ENCODE peak calls at places on chromosomes 16 and 17, in six cellular contexts. K is dorsolateral prefrontal cortex; B is stomach; Q is upper lobe of right lung; T is HCT116; I is CD8-positive, alpha-beta memory T cell. G is an unnamed sample.

GRCh38 chr17:78358538-78359215 is 1.2 kb downstream of the SOCS3 start:
- DNase-seq in K (peak), B (peak), Q (no peak), T (no peak), I (no peak), G (no peak)

GRCh38 chr17:31593806-31594205 is 202.3 kb downstream of the RAB11FIP4 start:
- DNase-seq in K (no peak), B (no peak), Q (no peak), T (no peak), I (no peak), G (no peak)

GRCh38 chr16:21179126-21179982 is 20.9 kb downstream of the LDAF1 start:
- DNase-seq in K (no peak), B (no peak), Q (no peak), T (no peak), I (no peak), G (no peak)

GRCh38 chr17:82230627-82231311 is 1.9 kb downstream of the SLC16A3 start:
- DNase-seq in K (peak), B (peak), Q (peak), T (no peak), I (peak), G (peak)

GRCh38 chr16:67444259-67445125 is 13.6 kb downstream of the HSD11B2 start:
- DNase-seq in K (no peak), B (no peak), Q (no peak), T (no peak), I (no peak), G (no peak)

GRCh38 chr17:78572277-78573205 is 4.7 kb downstream of the DNAH17 start:
- DNase-seq in K (no peak), B (no peak), Q (no peak), T (no peak), I (no peak), G (no peak)

GRCh38 chr16:69712277-69712676 is 14.1 kb downstream of the NQO1 start:
- DNase-seq in K (no peak), B (no peak), Q (no peak), T (no peak), I (no peak), G (no peak)

GRCh38 chr16:4498546-4499195 is 22.5 kb downstream of the HMOX2 start:
- DNase-seq in K (no peak), B (no peak), Q (no peak), T (no peak), I (no peak), G (no peak)

GRCh38 chr16:29744541-29745101 is 1.2 kb downstream of the C16orf54 start:
- DNase-seq in K (no peak), B (no peak), Q (no peak), T (no peak), I (no peak), G (no peak)

GRCh38 chr16:73095885-73096341 is 48.0 kb upstream of the ZFHX3 start:
- DNase-seq in K (no peak), B (no peak), Q (no peak), T (no peak), I (no peak), G (no peak)

GRCh38 chr16:70576431-70577255 is 53.0 kb downstream of the SF3B3 start:
- DNase-seq in K (no peak), B (no peak), Q (no peak), T (no peak), I (no peak), G (no peak)

GRCh38 chr17:42002792-42003301 is 14.4 kb downstream of the DNAJC7 start:
- DNase-seq in K (no peak), B (no peak), Q (no peak), T (no peak), I (no peak), G (no peak)

GRCh38 chr16:17829826-17830225 is 359.1 kb upstream of the XYLT1 start:
- DNase-seq in K (no peak), B (no peak), Q (no peak), T (no peak), I (no peak), G (no peak)

GRCh38 chr16:31260136-31260931 is 559 bp downstream of the ITGAM start:
- DNase-seq in K (no peak), B (no peak), Q (peak), T (no peak), I (no peak), G (no peak)

GRCh38 chr16:88738167-88739084 is 32.1 kb downstream of the CTU2 start:
- DNase-seq in K (no peak), B (no peak), Q (no peak), T (no peak), I (no peak), G (no peak)

GRCh38 chr17:77385750-77386501 is 245.2 kb downstream of the SEC14L1 start:
- DNase-seq in K (no peak), B (no peak), Q (peak), T (no peak), I (no peak), G (peak)

GRCh38 chr16:83470406-83470805 is 337.4 kb upstream of the HSBP1 start:
- DNase-seq in K (no peak), B (no peak), Q (no peak), T (no peak), I (no peak), G (no peak)

DNA sequence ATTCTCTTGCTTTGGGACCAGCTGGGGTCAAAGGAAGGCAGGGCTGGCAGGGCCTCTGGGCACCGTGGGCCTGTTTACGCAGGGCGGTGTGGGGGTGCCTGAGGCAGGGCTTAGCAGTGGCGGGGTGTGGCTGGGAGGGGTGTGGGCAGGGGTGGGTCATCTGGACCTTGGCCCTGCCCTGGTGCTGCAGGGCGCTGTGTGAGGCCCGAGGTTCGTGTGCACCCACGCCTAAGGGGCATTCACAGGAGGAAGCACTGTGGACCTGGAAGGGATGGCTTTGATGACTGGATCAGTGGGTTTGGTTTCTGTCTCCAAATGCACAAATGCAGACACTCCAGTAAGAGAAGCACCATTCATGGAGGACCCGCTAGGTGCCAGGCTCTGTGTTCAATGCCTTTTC is 37.3 kb downstream of the BCO1 start:
- DNase-seq in K (no peak), B (peak), Q (peak), T (no peak), I (no peak), G (no peak)
- H3K27ac ChIP-seq in K (no peak), B (peak), Q (no peak), T (no peak), I (no peak), G (no peak)

GRCh38 chr16:85187886-85188285 is 75.6 kb upstream of the CIBAR2 start:
- DNase-seq in K (no peak), B (no peak), Q (no peak), T (no peak), I (no peak), G (no peak)
- H3K27ac ChIP-seq in K (no peak), B (no peak), Q (no peak), T (no peak), I (no peak), G (no peak)

GRCh38 chr17:66304304-66305174 is 2.1 kb downstream of the PRKCA start:
- DNase-seq in K (no peak), B (no peak), Q (no peak), T (no peak), I (no peak), G (peak)

GRCh38 chr17:66308856-66309255 is 6.4 kb downstream of the PRKCA start:
- DNase-seq in K (no peak), B (no peak), Q (no peak), T (no peak), I (no peak), G (no peak)

GRCh38 chr17:66307257-66307656 is 4.8 kb downstream of the PRKCA start:
- DNase-seq in K (no peak), B (no peak), Q (no peak), T (no peak), I (no peak), G (no peak)

GRCh38 chr17:66309793-66310192 is 7.4 kb downstream of the PRKCA start:
- DNase-seq in K (no peak), B (no peak), Q (no peak), T (no peak), I (no peak), G (no peak)

GRCh38 chr17:66306413-66306812 is 4.0 kb downstream of the PRKCA start:
- DNase-seq in K (no peak), B (no peak), Q (no peak), T (no peak), I (no peak), G (no peak)
- H3K27ac ChIP-seq in K (no peak), B (no peak), Q (no peak), T (no peak), I (no peak), G (no peak)

DNA sequence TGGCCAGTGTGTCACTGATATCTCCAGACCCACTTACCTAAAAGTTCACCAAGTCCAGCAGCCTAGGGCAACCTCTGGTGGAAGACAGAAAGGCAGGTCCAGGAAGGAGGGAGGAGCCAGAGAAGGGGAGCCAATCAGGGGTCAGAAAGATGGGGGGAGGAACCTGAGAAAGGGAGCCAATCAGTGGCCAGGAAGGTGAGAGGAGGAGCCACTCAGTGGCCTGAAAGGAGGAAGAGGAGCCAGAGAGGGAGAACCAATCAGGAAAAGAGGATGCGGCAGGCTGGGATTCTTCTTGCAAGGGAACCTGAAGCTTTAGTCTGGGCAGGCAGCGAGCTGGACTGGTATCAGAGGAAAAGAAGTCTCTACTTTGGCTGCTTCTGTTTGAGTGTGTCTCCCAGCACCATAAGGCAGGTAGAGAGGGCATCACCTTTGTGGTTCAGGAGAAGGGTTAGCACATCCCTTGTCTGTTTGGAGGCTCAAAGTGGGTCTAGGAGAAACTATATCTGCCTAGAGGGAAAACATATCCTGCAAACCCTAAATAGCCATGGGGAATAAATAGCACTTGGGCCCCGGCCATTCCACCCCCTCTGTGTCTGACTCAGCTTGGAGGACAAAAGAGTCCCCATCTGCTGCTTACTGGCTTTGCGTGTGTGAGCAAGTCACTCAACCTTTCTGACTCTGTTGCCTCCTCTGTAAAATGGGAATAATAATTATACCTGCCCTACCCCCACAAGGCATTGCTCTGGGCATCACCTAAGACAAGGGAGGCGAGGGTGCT is 43.4 kb upstream of the CRHR1 start:
- DNase-seq in K (peak), B (no peak), Q (no peak), T (peak), I (no peak), G (no peak)
- H3K27ac ChIP-seq in K (no peak), B (no peak), Q (no peak), T (no peak), I (no peak), G (no peak)

GRCh38 chr16:506246-506546 is 21.3 kb upstream of the CAPN15 start:
- DNase-seq in K (no peak), B (no peak), Q (no peak), T (no peak), I (no peak), G (no peak)

GRCh38 chr16:502179-502943 is 25.2 kb upstream of the CAPN15 start:
- DNase-seq in K (no peak), B (no peak), Q (no peak), T (no peak), I (no peak), G (peak)

GRCh38 chr16:503150-504071 is 24.1 kb upstream of the CAPN15 start:
- DNase-seq in K (no peak), B (no peak), Q (no peak), T (no peak), I (no peak), G (no peak)

GRCh38 chr16:507996-508395 is 19.5 kb upstream of the CAPN15 start:
- DNase-seq in K (no peak), B (no peak), Q (no peak), T (no peak), I (no peak), G (no peak)

GRCh38 chr16:505479-506245 is 21.9 kb upstream of the CAPN15 start:
- DNase-seq in K (peak), B (no peak), Q (no peak), T (no peak), I (no peak), G (no peak)
- H3K27ac ChIP-seq in K (no peak), B (no peak), Q (no peak), T (no peak), I (no peak), G (no peak)

GRCh38 chr17:7238418-7239090 is 703 bp downstream of the PHF23 start:
- DNase-seq in K (no peak), B (no peak), Q (peak), T (no peak), I (peak), G (peak)

GRCh38 chr17:7239091-7240027 is at the start of gene PHF23:
- DNase-seq in K (peak), B (peak), Q (peak), T (peak), I (peak), G (peak)

GRCh38 chr17:7241047-7241733 is 1.1 kb downstream of the GABARAP start:
- DNase-seq in K (no peak), B (no peak), Q (no peak), T (no peak), I (no peak), G (no peak)

GRCh38 chr17:7241783-7242716 is at the start of gene GABARAP:
- DNase-seq in K (peak), B (peak), Q (peak), T (peak), I (peak), G (peak)

DNA sequence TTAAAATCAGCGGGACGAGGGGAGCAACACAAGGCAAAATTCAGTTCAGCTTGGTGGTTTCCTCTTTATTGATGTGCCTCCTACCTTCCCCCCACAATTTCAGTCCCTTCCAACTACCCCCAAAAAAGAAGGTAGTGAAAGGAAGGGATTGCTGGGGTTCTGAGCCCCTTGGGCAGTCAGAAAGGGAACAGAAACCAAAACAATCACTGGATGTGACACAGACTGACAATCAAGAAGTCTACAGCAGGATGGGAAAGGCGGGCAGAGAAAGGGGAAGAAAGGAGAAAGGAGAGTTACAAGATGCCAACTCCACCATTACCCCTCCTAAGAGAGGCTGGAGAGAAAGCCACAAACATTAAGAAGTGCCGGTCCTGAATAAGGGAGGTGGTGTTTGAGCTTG is 1.1 kb upstream of the PHF23 start:
- DNase-seq in K (no peak), B (no peak), Q (no peak), T (no peak), I (no peak), G (no peak)
- H3K27ac ChIP-seq in K (peak), B (peak), Q (peak), T (peak), I (no peak), G (peak)

DNA sequence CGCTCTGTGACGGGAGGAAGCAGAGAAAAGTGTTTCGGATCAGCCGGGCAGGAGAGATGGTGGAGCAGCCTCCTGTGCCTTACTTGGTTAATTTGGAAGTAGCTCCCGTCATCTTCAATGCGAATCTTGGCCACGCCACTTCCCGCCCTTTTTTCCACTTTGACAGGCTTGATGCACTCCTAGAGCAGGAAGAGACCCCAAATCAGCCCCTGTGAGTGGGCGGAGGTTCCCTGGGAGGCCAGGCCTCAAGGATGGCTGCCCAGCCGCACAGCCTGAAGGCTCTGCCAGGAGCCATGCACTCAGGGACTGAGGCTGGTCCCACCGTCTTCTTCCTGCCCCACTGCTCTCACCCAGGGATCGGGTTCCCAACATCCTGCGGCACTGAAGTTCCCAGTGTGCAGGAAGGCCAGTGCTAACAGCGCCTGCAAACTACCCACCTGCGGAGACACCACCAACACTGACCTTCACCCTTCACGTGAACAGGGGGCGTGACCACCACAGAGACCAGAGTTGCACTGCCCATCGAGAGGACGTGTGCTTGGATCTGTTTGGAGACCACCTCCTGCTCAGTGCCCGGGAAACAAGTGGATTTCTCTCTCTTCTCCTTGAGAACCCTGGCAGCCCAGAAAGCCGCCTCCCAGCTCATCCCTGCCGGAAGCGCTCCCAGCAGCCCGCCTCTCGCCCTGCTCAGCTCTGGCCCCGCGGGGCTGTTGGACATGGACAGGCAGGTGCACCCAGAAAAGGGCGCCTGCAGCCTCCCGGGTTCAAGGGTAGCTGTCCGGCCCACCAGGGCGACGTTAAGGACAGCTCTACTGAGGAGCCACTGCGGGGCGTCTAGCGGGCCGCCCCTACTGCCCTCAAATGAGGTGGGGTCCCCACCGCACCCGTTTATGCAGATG is 988 bp downstream of the CIAO3 start:
- DNase-seq in K (no peak), B (no peak), Q (peak), T (no peak), I (no peak), G (no peak)
- H3K27ac ChIP-seq in K (no peak), B (no peak), Q (peak), T (peak), I (peak), G (no peak)

DNA sequence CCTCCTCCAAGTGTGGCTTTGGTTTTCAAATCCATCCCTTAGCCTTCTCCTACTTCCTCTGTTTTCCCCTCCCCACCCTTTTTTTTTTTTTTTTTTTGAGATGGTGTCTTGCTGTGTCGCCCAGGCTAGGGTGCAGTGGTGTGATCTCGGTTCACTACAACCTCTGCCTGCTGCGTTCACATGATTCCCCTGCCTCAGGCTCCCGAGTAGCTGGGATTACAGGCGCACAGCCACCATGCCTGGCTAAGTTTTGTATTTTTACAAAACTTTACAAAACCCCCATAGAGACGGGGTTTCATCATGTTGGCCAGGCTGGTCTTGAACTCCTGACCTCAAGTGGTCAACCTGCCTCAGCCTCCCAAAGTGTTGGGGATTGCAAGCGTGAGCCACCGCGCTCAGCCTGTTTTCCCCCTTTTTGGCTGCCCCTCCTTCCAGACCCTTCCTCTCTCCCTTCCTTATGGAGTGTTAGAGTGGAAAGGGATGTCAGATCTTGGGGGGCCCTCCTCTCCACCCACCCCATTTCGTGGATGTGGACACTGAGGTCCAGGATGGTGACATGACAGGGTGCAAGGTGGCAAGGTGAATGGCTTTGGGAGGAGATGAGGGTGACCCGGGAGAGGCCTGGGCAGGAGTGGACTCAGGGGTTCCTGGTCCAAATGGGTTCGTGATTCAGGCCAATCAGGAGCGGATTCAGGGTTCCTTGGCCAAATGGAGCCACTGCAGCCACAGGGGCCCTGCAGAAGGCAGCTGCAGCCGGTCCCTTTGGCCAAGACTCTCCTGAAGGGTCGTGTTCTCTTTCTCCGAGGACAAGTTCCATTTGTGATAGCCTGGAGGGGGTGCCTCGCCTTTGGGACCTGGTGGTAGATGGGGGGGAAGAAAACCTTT is 4.8 kb downstream of the ABCC1 start:
- DNase-seq in K (no peak), B (no peak), Q (no peak), T (no peak), I (no peak), G (no peak)
- H3K27ac ChIP-seq in K (no peak), B (no peak), Q (peak), T (no peak), I (no peak), G (no peak)

GRCh38 chr17:62592305-62593099 is 35.0 kb upstream of the MRC2 start:
- DNase-seq in K (no peak), B (no peak), Q (no peak), T (no peak), I (no peak), G (no peak)
- H3K27ac ChIP-seq in K (no peak), B (no peak), Q (no peak), T (no peak), I (no peak), G (no peak)

G was measured in adrenal gland.